ENCODE peak calls at places on chromosomes 12 and 14, in seven cellular contexts. One of them, this sample, is unnamed.

GRCh38 chr12:92745874-92746553 is 43.2 kb downstream of the PLEKHG7 start:
- DNase-seq in naive thymus-derived CD8-positive, alpha-beta T cell: no peak
- DNase-seq in H7: no peak
- DNase-seq in NCI-H2081: no peak
- DNase-seq in RWPE1: peak
- DNase-seq in nucleus accumbens: peak
- DNase-seq in activated CD4-positive, CD25-positive, alpha-beta regulatory T cell treated with anti-CD3 and anti-CD28 coated beads, Interleukin-2, amount 50 U/mL, for 16 hours: no peak
- DNase-seq in this sample: no peak

GRCh38 chr14:81849714-81850113 is 316.1 kb upstream of the SEL1L start:
- DNase-seq in NCI-H2081: no peak
- DNase-seq in naive thymus-derived CD8-positive, alpha-beta T cell: no peak
- DNase-seq in activated CD4-positive, CD25-positive, alpha-beta regulatory T cell treated with anti-CD3 and anti-CD28 coated beads, Interleukin-2, amount 50 U/mL, for 16 hours: no peak
- DNase-seq in nucleus accumbens: no peak
- DNase-seq in H7: no peak
- DNase-seq in RWPE1: no peak
- DNase-seq in this sample: no peak

GRCh38 chr12:72578327-72578726 is 306.2 kb downstream of the TRHDE start:
- DNase-seq in RWPE1: no peak
- DNase-seq in H7: no peak
- DNase-seq in nucleus accumbens: no peak
- DNase-seq in naive thymus-derived CD8-positive, alpha-beta T cell: no peak
- DNase-seq in activated CD4-positive, CD25-positive, alpha-beta regulatory T cell treated with anti-CD3 and anti-CD28 coated beads, Interleukin-2, amount 50 U/mL, for 16 hours: no peak
- DNase-seq in NCI-H2081: no peak
- DNase-seq in this sample: no peak

GRCh38 chr12:99979471-99979870 is 5.3 kb downstream of the ANKS1B start:
- DNase-seq in NCI-H2081: no peak
- DNase-seq in nucleus accumbens: no peak
- DNase-seq in H7: no peak
- DNase-seq in RWPE1: no peak
- DNase-seq in activated CD4-positive, CD25-positive, alpha-beta regulatory T cell treated with anti-CD3 and anti-CD28 coated beads, Interleukin-2, amount 50 U/mL, for 16 hours: no peak
- DNase-seq in naive thymus-derived CD8-positive, alpha-beta T cell: no peak
- DNase-seq in this sample: no peak

GRCh38 chr14:72892879-72893635 is 844 bp downstream of the DPF3 start:
- DNase-seq in NCI-H2081: no peak
- DNase-seq in nucleus accumbens: peak
- DNase-seq in activated CD4-positive, CD25-positive, alpha-beta regulatory T cell treated with anti-CD3 and anti-CD28 coated beads, Interleukin-2, amount 50 U/mL, for 16 hours: no peak
- DNase-seq in H7: peak
- DNase-seq in RWPE1: peak
- DNase-seq in naive thymus-derived CD8-positive, alpha-beta T cell: no peak
- DNase-seq in this sample: peak

GRCh38 chr14:74296037-74296467 is 6.7 kb downstream of the ABCD4 start:
- DNase-seq in RWPE1: no peak
- DNase-seq in activated CD4-positive, CD25-positive, alpha-beta regulatory T cell treated with anti-CD3 and anti-CD28 coated beads, Interleukin-2, amount 50 U/mL, for 16 hours: no peak
- DNase-seq in nucleus accumbens: no peak
- DNase-seq in H7: no peak
- DNase-seq in naive thymus-derived CD8-positive, alpha-beta T cell: no peak
- DNase-seq in NCI-H2081: no peak
- DNase-seq in this sample: no peak

GRCh38 chr14:72641086-72641485 is 252.8 kb downstream of the DPF3 start:
- DNase-seq in activated CD4-positive, CD25-positive, alpha-beta regulatory T cell treated with anti-CD3 and anti-CD28 coated beads, Interleukin-2, amount 50 U/mL, for 16 hours: no peak
- DNase-seq in RWPE1: no peak
- DNase-seq in nucleus accumbens: no peak
- DNase-seq in NCI-H2081: no peak
- DNase-seq in naive thymus-derived CD8-positive, alpha-beta T cell: no peak
- DNase-seq in H7: no peak
- DNase-seq in this sample: no peak

GRCh38 chr12:356276-356988 is 32.7 kb downstream of the KDM5A start:
- DNase-seq in activated CD4-positive, CD25-positive, alpha-beta regulatory T cell treated with anti-CD3 and anti-CD28 coated beads, Interleukin-2, amount 50 U/mL, for 16 hours: no peak
- DNase-seq in NCI-H2081: no peak
- DNase-seq in H7: no peak
- DNase-seq in RWPE1: peak
- DNase-seq in nucleus accumbens: no peak
- DNase-seq in naive thymus-derived CD8-positive, alpha-beta T cell: no peak
- DNase-seq in this sample: no peak